ENCODE peak calls at places on chromosome 22, in seven cellular contexts. A, F, C, V, P, M and R are unnamed samples.

GRCh38 chr22:31343235-31344191 is 2.6 kb downstream of the PATZ1 start:
- DNase-seq in A (no peak), F (peak), M (peak), V (peak), P (no peak), C (peak), R (peak)

GRCh38 chr22:50247748-50248147 is 2.9 kb upstream of the TUBGCP6 start:
- DNase-seq in P (no peak), F (peak), M (no peak), C (peak), A (no peak), V (peak), R (peak)

GRCh38 chr22:50454556-50455075 is 20.2 kb downstream of the SBF1 start:
- DNase-seq in C (no peak), V (no peak), P (no peak), F (no peak), M (no peak), A (no peak), R (no peak)

GRCh38 chr22:42645938-42646568 is 3.1 kb downstream of the CYB5R3 start:
- DNase-seq in V (no peak), M (no peak), P (no peak), F (peak), C (no peak), A (no peak), R (no peak)

GRCh38 chr22:45240810-45241631 is at the start of gene KIAA0930:
- DNase-seq in P (peak), V (peak), F (peak), M (peak), C (peak), A (no peak), R (peak)

GRCh38 chr22:41021655-41022454 is 70.5 kb upstream of the EP300 start:
- DNase-seq in M (peak), V (peak), F (peak), C (peak), A (no peak), P (peak), R (peak)

GRCh38 chr22:45630436-45630835 is 41.2 kb upstream of the ATXN10 start:
- DNase-seq in C (no peak), F (no peak), M (no peak), A (no peak), P (no peak), V (no peak), R (no peak)

GRCh38 chr22:29055192-29055830 is 6.3 kb downstream of the C22orf31 start:
- DNase-seq in P (no peak), F (no peak), M (no peak), C (no peak), A (no peak), V (no peak), R (no peak)

GRCh38 chr22:39534591-39535301 is 2.2 kb upstream of the RPS19BP1 start:
- DNase-seq in V (peak), F (peak), A (no peak), M (peak), C (peak), P (peak), R (peak)

GRCh38 chr22:39536711-39537110 is 4.2 kb upstream of the RPS19BP1 start:
- DNase-seq in V (no peak), P (no peak), M (no peak), C (no peak), F (no peak), A (no peak), R (no peak)

GRCh38 chr22:38383417-38383816 is 66.2 kb upstream of the CSNK1E start:
- DNase-seq in C (no peak), V (peak), F (no peak), M (no peak), P (no peak), A (no peak), R (no peak)

GRCh38 chr22:26086359-26086758 is 82.9 kb upstream of the SEZ6L start:
- DNase-seq in A (no peak), C (no peak), V (no peak), F (no peak), M (no peak), P (no peak), R (no peak)

GRCh38 chr22:45645150-45645525 is 26.5 kb upstream of the ATXN10 start:
- DNase-seq in C (no peak), P (no peak), F (no peak), A (no peak), M (no peak), V (no peak), R (no peak)

GRCh38 chr22:36781656-36782627 is 6.0 kb upstream of the IFT27 start:
- DNase-seq in M (peak), F (peak), C (peak), A (peak), V (peak), P (peak), R (peak)

GRCh38 chr22:44822479-44822878 is 70.1 kb downstream of the ARHGAP8 start:
- DNase-seq in P (no peak), V (peak), M (no peak), A (no peak), F (no peak), C (no peak), R (no peak)

GRCh38 chr22:46914916-46915894 is 152.8 kb downstream of the TBC1D22A start:
- DNase-seq in M (no peak), P (no peak), V (no peak), C (no peak), A (no peak), F (no peak), R (no peak)

GRCh38 chr22:24146190-24146616 is 35.1 kb upstream of the SUSD2 start:
- DNase-seq in F (no peak), C (no peak), V (peak), P (no peak), A (no peak), M (no peak), R (peak)

GRCh38 chr22:44396021-44396726 is 83.4 kb upstream of the SHISAL1 start:
- DNase-seq in P (no peak), F (peak), C (no peak), V (no peak), M (no peak), A (no peak), R (no peak)

GRCh38 chr22:22702874-22703570 is 58.6 kb downstream of the GGTLC2 start:
- DNase-seq in C (no peak), P (no peak), A (no peak), V (no peak), F (no peak), M (no peak), R (no peak)